ENCODE peak calls at places on chromosomes 13 and 19, in six cellular contexts. B is neural progenitor cell, N is heart right ventricle, W is tibial nerve, J is hepatocyte, Z is right atrium auricular region. M is an unnamed sample. For H3K36me3, the result is how much of the 10 kb centered on the place peaks cover.

GRCh38 chr13:49669735-49670309 is 21.5 kb downstream of the EBPL start:
- DNase-seq in B (peak), N (peak), W (peak), J (peak), Z (no peak), M (peak)

GRCh38 chr19:15815306-15815705 is at the start of gene OR10H1:
- DNase-seq in B (no peak), N (no peak), W (no peak), J (no peak), Z (no peak), M (no peak)

GRCh38 chr13:80276371-80277289 is 64.3 kb downstream of the SPRY2 start:
- DNase-seq in B (peak), N (no peak), W (peak), J (no peak), Z (no peak), M (peak)

GRCh38 chr19:29576761-29577661 is 29.1 kb upstream of the POP4 start:
- DNase-seq in B (no peak), N (no peak), W (no peak), J (no peak), Z (no peak), M (no peak)

GRCh38 chr13:44938854-44939253 is 50.4 kb downstream of the NUFIP1 start:
- DNase-seq in B (no peak), N (no peak), W (no peak), J (no peak), Z (no peak), M (no peak)

GRCh38 chr19:51064534-51065220 is at the start of gene KLK13:
- DNase-seq in B (peak), N (peak), W (no peak), J (peak), Z (no peak), M (peak)

GRCh38 chr13:110018009-110018408 is 231.6 kb upstream of the IRS2 start:
- DNase-seq in B (no peak), N (no peak), W (no peak), J (no peak), Z (no peak), M (no peak)

GRCh38 chr13:102870677-102871415 is 25.0 kb downstream of the ERCC5 start:
- DNase-seq in B (peak), N (peak), W (peak), J (peak), Z (no peak), M (peak)

GRCh38 chr19:2711175-2711936 is 8.9 kb upstream of the GNG7 start:
- DNase-seq in B (no peak), N (no peak), W (no peak), J (no peak), Z (no peak), M (no peak)

GRCh38 chr13:60019119-60019993 is 144.4 kb downstream of the DIAPH3 start:
- DNase-seq in B (no peak), N (no peak), W (no peak), J (no peak), Z (no peak), M (no peak)

GRCh38 chr13:70253834-70254233 is 145.6 kb upstream of the KLHL1 start:
- DNase-seq in B (no peak), N (no peak), W (no peak), J (no peak), Z (no peak), M (no peak)

GRCh38 chr13:22229916-22230315 is 559.0 kb downstream of the FGF9 start:
- DNase-seq in B (no peak), N (no peak), W (no peak), J (no peak), Z (no peak), M (no peak)

DNA sequence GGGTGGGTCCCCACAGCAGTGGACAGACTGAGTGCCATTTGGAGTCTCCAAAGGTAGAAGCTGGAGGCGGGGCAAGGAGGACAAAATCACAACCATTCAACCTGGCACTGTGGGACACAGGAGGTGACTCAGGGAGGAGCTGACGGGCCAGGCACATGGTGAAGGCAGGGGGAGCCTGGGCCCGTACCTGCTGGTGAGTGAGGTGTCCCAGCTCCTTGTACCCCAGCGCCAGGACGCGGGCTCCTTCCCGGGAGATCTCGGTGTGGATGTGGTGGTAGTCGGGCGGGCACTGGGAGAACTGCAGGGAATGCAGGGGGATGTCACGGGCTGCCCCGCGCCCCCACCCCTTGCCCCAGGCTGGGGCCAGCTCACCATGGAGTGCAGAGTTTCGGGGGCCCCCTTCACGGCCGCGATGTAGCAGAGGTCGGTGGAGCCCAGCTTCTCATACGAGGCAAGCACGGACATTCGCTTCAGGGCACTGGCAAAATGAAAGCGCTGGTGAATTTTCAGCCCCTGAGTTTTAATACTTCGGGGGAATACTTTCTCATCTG is 9.8 kb downstream of the ATP13A1 start:
- DNase-seq in B (no peak), N (no peak), W (no peak), J (peak), Z (no peak), M (peak)
- H3K36me3 ChIP-seq in B (under half), N (half or more), W (half or more), J (under half), Z (half or more), M (half or more)

DNA sequence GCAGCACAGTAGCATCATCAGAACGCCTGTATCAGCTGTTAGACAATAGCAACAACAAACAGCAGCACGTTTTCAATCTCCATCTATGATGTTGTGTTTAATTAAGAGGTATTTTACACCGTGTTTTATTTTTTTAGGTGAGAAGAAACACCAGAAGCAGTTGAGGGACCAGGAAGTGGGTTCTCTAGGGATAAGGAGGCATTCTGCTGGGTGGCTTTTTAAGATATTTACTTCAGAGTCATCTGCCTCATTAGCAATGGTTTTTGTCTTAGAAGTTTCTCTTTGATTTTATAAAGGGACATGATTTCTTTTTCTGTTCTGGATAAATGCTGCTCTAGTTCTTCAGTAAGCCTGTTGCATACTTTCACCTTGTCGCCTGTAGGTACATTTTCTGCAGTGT is 8.2 kb downstream of the CKAP2 start:
- DNase-seq in B (no peak), N (no peak), W (no peak), J (no peak), Z (no peak), M (no peak)
- H3K36me3 ChIP-seq in B (half or more), N (under half), W (half or more), J (under half), Z (under half), M (under half)

DNA sequence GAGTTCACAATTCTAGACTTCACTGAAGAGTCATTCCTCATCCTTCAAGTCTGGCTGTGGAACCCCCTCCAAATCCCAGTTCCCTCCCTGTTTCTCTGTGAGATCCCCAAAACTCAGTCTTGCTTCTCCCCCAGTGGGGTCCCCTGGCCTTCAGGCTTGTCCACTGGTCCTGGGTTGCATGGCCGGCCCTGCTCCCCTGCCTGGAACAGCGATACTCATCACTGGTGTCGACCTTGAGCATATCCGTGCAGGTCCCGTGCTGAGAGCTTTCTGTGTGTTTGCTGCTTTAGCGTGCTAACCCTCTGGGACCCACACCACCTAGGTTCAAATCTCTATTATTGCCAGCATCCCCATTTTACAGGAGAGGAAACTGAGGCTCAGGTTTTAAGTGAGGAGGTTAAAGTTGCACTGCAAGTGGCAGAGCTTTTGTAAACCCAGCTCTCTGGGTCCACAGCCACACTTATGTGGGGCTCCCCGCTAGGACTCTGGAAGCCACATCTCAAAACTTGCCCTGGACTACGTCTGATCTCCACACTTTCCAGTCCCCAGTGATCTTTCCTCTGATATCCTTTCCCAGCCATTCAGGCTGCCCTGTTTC is 15.5 kb downstream of the LIPE start:
- DNase-seq in B (no peak), N (no peak), W (no peak), J (no peak), Z (no peak), M (peak)
- H3K36me3 ChIP-seq in B (under half), N (under half), W (under half), J (under half), Z (under half), M (under half)

DNA sequence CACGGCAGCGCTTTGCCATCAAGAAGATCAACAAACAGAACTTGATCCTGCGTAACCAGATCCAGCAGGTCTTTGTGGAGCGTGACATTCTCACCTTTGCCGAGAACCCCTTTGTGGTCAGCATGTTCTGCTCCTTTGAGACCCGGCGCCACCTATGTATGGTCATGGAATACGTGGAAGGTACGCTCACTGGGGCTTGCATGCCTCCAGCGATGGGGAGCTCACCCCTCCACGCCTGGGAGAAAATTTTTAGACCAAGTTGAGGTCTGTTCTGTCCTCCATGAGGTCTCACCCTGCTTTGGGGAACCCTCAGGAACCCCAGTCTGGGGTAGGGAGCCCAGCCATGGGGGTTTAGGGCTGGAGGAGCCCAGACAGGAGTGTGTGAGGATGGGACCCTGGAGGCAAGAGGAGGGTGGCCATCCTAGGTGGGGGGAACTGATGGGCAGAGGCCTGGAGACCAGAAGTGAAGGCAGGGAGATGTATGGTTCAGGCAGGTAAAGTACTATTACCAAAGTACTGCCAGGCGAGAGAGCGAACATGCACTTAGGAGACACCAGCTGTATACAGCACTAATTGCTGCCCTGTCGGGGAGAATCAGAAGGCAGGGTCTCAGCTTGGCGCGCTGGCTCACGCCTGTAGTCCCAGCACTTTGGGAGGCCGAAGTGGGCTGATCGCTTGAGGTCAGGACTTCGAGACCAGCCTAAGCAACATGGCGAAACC is 22.3 kb upstream of the PIK3R2 start:
- DNase-seq in B (no peak), N (no peak), W (no peak), J (no peak), Z (no peak), M (no peak)
- H3K36me3 ChIP-seq in B (under half), N (under half), W (half or more), J (under half), Z (under half), M (under half)

DNA sequence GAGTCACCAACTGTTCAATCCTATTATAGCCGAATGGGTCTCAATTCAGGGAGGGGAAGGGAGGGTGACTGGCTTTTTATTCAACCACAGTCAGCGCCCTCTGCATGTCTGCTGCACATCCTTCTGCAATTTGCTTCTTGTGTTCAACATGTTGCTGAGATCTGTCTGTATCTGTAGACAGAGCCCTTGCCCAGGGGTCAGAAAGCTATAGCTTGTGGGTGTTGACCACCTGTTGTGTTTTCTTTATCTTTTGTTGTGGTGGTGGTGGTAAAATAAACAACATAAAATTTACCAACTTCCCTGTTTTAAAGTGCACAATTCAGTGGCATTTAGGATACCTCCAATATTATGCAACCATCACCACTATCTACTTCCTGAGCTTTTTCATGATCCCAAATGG is 12.2 kb downstream of the PPP1R12C start:
- DNase-seq in B (no peak), N (no peak), W (no peak), J (no peak), Z (no peak), M (no peak)
- H3K36me3 ChIP-seq in B (under half), N (under half), W (half or more), J (under half), Z (half or more), M (under half)

GRCh38 chr19:1421218-1421957 is 14.0 kb downstream of the DAZAP1 start:
- DNase-seq in B (no peak), N (no peak), W (no peak), J (no peak), Z (no peak), M (no peak)
- H3K36me3 ChIP-seq in B (under half), N (half or more), W (half or more), J (under half), Z (half or more), M (under half)

DNA sequence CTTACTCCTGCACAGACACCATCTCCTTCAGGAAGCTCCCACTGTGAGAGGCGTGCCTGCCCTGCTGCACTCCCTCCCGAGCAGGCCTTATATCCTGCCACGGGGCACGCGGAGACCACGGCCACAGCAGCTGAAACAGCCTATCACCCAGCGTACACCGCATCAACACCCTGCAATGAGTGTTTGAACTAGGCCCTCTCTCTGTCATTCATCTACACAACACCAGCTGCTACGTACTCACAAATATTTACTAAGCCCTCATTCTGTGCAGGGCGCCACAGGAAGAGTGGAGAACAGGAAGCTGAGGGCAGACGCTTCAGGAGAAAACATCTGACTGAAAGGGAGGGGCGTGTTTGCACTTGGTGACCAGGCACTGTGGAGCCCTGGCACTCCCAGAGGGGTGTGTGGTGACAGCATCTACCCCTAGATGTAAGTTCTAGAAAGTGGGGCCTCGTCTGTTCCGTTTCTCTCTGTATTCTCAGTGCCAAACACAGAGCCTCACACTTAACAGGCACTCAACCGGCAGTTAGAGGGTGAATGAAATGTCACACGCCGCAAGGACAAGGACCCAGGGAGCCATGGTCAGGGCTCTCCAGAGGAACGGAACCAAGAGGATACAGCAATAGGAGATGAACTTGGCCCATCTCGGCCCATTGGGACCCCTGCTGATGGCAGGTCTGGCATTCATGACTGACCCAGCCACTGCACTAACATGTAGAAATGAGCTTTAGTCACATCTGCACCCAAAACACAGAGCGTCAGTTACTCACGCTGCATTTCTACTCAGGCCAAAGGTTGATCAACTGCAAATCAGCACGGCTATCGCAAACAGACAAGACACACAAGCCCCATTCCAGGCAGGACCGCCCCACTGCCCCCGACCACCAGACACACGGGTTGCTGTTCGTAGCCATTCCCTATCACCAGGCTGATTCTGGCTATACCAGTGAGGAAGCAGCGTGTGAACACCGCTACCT is 15.7 kb downstream of the RANBP3 start:
- DNase-seq in B (no peak), N (no peak), W (peak), J (peak), Z (no peak), M (peak)
- H3K36me3 ChIP-seq in B (under half), N (under half), W (under half), J (under half), Z (under half), M (under half)

DNA sequence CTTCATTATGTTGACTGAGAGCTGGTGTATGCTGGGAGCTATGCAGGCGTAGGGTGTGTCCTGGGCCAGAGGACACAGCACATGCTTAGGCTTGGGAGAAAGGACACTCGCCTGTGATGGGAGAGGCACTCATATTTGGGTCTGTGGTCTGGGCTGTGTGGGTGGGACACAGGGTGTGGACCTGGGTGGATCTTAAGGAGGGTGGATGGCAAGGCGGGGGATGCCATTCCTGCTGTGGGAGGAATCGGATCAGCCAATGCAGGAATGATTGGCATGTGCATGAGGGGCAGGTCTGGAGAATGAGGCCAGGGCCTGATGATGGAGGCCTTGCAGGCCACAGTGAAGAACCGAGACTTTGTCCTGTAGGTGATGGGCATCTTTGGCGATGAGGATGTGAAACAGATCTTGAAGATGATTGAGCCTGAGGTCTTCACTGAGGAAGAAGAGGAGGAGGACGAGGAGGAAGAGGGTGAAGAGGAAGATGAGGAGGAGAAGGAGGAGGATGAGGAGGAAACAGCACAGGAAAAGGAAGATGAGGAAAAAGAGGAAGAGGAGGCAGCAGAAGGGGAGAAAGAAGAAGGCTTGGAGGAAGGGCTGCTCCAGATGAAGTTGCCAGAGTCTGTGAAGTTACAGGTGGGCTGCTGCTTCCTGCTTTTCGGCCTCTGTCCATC is 55.5 kb downstream of the RYR1 start:
- DNase-seq in B (no peak), N (no peak), W (no peak), J (no peak), Z (no peak), M (no peak)
- H3K36me3 ChIP-seq in B (under half), N (under half), W (under half), J (under half), Z (under half), M (under half)

GRCh38 chr19:13826652-13827235 is 31.5 kb downstream of the ZSWIM4 start:
- DNase-seq in B (no peak), N (no peak), W (no peak), J (no peak), Z (no peak), M (peak)
- H3K36me3 ChIP-seq in B (under half), N (under half), W (half or more), J (under half), Z (under half), M (under half)

DNA sequence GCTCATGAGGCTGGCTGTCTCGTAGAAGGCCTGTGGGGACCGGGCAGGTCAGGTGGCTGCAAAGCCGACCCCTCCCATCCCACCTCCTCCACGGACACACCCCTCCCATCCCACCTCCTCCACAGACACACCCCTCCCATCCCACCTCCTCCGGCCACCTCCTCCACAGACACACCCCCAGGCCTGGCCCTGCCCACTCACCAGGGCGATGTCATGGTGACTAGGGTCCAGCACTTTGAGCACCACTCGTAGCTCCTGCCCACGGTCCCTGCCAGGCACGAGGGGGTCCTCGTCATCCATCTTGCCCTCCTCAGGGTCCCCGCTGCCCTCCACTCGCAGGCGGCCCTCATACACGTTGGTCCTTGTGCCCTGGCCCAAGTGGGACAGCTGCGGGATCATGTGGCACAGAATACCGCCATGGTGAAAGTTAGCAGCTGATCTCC is 18.8 kb downstream of the TYK2 start:
- DNase-seq in B (no peak), N (no peak), W (no peak), J (no peak), Z (no peak), M (peak)
- H3K36me3 ChIP-seq in B (under half), N (half or more), W (half or more), J (under half), Z (half or more), M (under half)

M was measured in H7.